ENCODE peak calls at places on chromosomes 6 and 20, in eight cellular contexts. I is upper lobe of right lung; V is esophagus squamous epithelium; G is cardiac muscle cell; D is fibroblast of lung; U is psoas muscle; S is BJ; R is CD8-positive, alpha-beta T cell. Z is an unnamed sample.

GRCh38 chr6:17932362-17932852 is 55.0 kb downstream of the KIF13A start:
- DNase-seq in D (peak; percentile 93), I (no peak), G (peak; percentile 84), S (peak; percentile 85), U (peak; percentile 41), V (no peak), R (no peak), Z (no peak)

GRCh38 chr6:1379026-1379809 is 10.2 kb upstream of the FOXF2 start:
- DNase-seq in S (no peak), G (no peak), V (no peak), D (no peak), U (no peak), R (no peak), I (no peak), Z (peak; percentile 48)

GRCh38 chr6:112037783-112038216 is 16.1 kb upstream of the CCN6 start:
- DNase-seq in D (peak; percentile 98), R (no peak), I (no peak), G (no peak), U (peak; percentile 87), S (peak; percentile 86), V (no peak), Z (no peak)

GRCh38 chr6:90216081-90216977 is 80.3 kb downstream of the BACH2 start:
- DNase-seq in S (no peak), V (no peak), R (no peak), D (peak; percentile 86), I (no peak), G (peak; percentile 25), U (no peak), Z (peak; percentile 58)

GRCh38 chr20:21053002-21053762 is 53.0 kb downstream of the LINC00237 start:
- DNase-seq in D (no peak), G (peak; percentile 15), I (no peak), R (no peak), S (no peak), V (no peak), U (no peak), Z (peak; percentile 54)

GRCh38 chr20:51930775-51931174 is 128.5 kb upstream of the SALL4 start:
- DNase-seq in G (no peak), R (no peak), U (no peak), I (no peak), D (peak; percentile 64), S (no peak), V (no peak), Z (no peak)

GRCh38 chr6:11428895-11429294 is 108.7 kb upstream of the TMEM170B start:
- DNase-seq in S (peak; percentile 70), G (no peak), D (peak; percentile 96), V (no peak), I (no peak), U (no peak), R (no peak), Z (peak; percentile 33)

GRCh38 chr6:63537126-63537958 is 34.9 kb upstream of the LOC128125822 start:
- DNase-seq in D (no peak), I (no peak), G (no peak), U (no peak), R (no peak), S (no peak), V (no peak), Z (no peak)

GRCh38 chr20:18705490-18705889 is 108.1 kb upstream of the SCP2D1 start:
- DNase-seq in U (no peak), I (no peak), S (peak; percentile 87), G (no peak), R (no peak), V (no peak), D (peak; percentile 93), Z (no peak)

GRCh38 chr6:45956663-45957062 is 59.0 kb downstream of the CLIC5 start:
- DNase-seq in D (no peak), U (no peak), R (no peak), I (no peak), V (no peak), S (no peak), G (no peak), Z (no peak)

GRCh38 chr6:89611666-89612065 is 26.9 kb downstream of the LYRM2 start:
- DNase-seq in D (peak; percentile 60), V (no peak), I (no peak), S (no peak), R (no peak), G (no peak), U (no peak), Z (no peak)

GRCh38 chr6:87139236-87139635 is 16.1 kb upstream of the ZNF292 start:
- DNase-seq in I (no peak), S (no peak), V (no peak), R (peak; percentile 30), G (peak; percentile 17), D (peak; percentile 36), U (no peak), Z (peak; percentile 53)

GRCh38 chr6:108556864-108557493 is 3.7 kb upstream of the FOXO3 start:
- DNase-seq in V (no peak), D (peak; percentile 20), U (no peak), R (no peak), G (no peak), S (no peak), I (no peak), Z (peak; percentile 22)

GRCh38 chr6:108557494-108558371 is 3.0 kb upstream of the FOXO3 start:
- DNase-seq in S (no peak), G (peak; percentile 86), D (peak; percentile 59), R (peak; percentile 77), U (peak; percentile 84), V (peak; percentile 48), I (peak; percentile 90), Z (peak; percentile 94)

GRCh38 chr6:108558372-108559096 is 2.2 kb upstream of the FOXO3 start:
- DNase-seq in I (peak; percentile 99), U (peak; percentile 99), R (peak; percentile 96), S (peak; percentile 87), V (peak; percentile 91), G (peak; percentile 100), D (peak; percentile 99), Z (peak; percentile 100)

GRCh38 chr6:108556250-108556649 is 4.5 kb upstream of the FOXO3 start:
- DNase-seq in V (no peak), I (no peak), D (no peak), U (no peak), R (no peak), S (no peak), G (no peak), Z (no peak)

GRCh38 chr6:108555399-108556052 is 5.2 kb upstream of the FOXO3 start:
- DNase-seq in D (no peak), S (no peak), R (no peak), U (peak; percentile 63), V (no peak), I (no peak), G (no peak), Z (no peak)
- TF ChIP-seq CTCF in D (no peak), S (no peak), R (no peak), U (no peak), V (no peak), I (no peak), G (no peak), Z (no peak)

DNA sequence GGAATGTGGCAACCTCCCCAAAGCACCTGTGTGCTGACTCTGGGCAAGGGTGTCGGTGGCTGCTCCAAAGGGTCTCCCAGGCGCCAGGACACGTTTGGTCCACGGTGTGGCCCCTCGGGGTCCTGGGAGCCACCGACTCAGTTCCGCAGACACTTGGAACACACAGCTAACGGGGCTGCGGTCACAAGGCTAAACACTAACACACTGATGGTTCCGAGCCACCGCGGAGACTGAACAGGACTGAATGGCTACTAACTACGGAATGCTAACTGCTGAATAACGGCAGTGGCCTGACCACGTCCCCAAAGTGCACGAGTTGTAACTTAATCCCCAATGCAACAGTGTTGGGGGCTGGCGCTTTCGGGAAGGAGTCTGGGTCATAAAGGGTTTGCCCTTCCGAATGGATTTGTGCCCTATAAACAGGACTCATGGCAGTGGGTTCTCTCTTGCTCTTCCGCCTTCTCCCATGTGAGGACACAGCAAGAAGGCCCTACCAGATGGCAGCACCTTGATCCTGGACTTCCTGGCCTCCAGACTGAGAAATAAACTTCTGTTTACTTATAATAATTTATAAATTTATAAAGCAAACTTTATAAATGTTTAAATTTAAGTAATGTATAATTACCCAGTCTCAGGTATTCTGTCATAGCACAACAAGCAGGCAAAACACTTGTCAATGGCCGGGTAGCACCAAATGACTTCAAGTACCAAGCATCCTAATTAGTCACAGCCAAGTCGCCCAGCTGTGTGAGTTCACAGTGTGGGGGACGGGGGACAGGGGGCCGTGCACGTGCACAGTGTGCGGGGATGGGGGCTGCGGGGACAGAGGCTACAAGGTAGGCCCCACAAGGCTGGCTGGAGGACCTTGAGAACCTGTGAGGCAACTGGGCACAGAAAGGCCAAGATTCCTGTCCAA is 2.3 kb upstream of the EEF1A2 start:
- DNase-seq in S (no peak), G (no peak), I (no peak), R (no peak), U (peak; percentile 36), D (no peak), V (no peak), Z (no peak)
- H3K27me3 ChIP-seq in S (peaks cover 8% of the 10 kb centered on the region), G (no peaks in the 10 kb centered on the region), I (peaks cover 48% of the 10 kb centered on the region), R (peaks cover 9% of the 10 kb centered on the region), U (peaks cover 2% of the 10 kb centered on the region), D (peaks cover 6% of the 10 kb centered on the region), V (peaks cover 99% of the 10 kb centered on the region), Z (peaks cover 88% of the 10 kb centered on the region)

DNA sequence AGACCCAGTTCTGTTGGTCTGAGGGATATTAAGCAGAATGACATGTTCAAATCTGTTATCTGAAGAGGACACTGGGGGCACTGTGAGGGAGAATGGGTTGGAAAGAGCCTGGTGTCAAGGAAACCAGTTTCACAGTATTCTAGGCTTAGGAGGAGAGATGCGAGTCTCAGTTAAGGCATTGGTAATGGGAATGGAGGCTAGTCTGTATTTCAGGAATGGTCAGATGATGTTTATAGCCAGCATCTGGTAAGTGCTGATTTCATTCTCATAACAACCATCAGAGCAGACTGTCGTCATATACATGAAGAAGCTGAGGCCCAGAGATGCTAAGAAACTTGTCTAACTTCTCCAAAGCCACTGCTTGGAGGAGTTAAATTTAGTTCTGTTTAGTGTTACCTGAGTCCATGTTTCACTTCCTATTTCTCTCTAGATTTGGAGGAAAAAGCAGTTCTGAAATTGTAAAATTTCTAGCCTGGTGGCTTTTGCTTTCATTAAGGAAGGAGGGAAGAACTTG is 242.0 kb downstream of the ARID1B start:
- DNase-seq in U (no peak), S (no peak), I (no peak), V (no peak), R (no peak), G (no peak), D (no peak), Z (peak; percentile 49)
- TF ChIP-seq CTCF in U (no peak), S (no peak), I (no peak), V (no peak), R (no peak), G (no peak), D (no peak), Z (peak; percentile 42)

GRCh38 chr6:16563628-16564240 is 197.5 kb downstream of the ATXN1 start:
- DNase-seq in D (no peak), G (no peak), V (no peak), R (no peak), S (no peak), U (no peak), I (no peak), Z (no peak)
- H3K27me3 ChIP-seq in D (no peaks in the 10 kb centered on the region), G (no peaks in the 10 kb centered on the region), V (no peaks in the 10 kb centered on the region), R (no peaks in the 10 kb centered on the region), S (no peaks in the 10 kb centered on the region), U (no peaks in the 10 kb centered on the region), I (no peaks in the 10 kb centered on the region), Z (no peaks in the 10 kb centered on the region)

GRCh38 chr6:169177516-169178196 is 76.0 kb downstream of the THBS2 start:
- DNase-seq in V (no peak), G (no peak), R (no peak), S (no peak), I (no peak), D (peak; percentile 38), U (no peak), Z (no peak)
- TF ChIP-seq CTCF in V (no peak), G (peak; percentile 28), R (no peak), S (peak; percentile 17), I (no peak), D (no peak), U (no peak), Z (no peak)